ENCODE peak calls at places on chromosomes 7 and 10, in nine cellular contexts. One of them, this sample, is unnamed.

GRCh38 chr10:111211756-111212155 is 134.9 kb downstream of the ADRA2A start:
- DNase-seq in lung microvascular endothelial cell: no peak
- DNase-seq in islet precursor cell: no peak
- DNase-seq in right lobe of liver: no peak
- DNase-seq in T-helper 1 cell: no peak
- DNase-seq in tibial artery: no peak
- DNase-seq in brain pericyte: no peak
- DNase-seq in psoas muscle: no peak
- DNase-seq in activated naive CD8-positive, alpha-beta T cell treated with anti-CD3 and anti-CD28 coated beads for 36 hours: no peak
- DNase-seq in this sample: no peak

GRCh38 chr7:98613601-98614425 is 3.3 kb upstream of the NPTX2 start:
- DNase-seq in brain pericyte: no peak
- DNase-seq in T-helper 1 cell: no peak
- DNase-seq in right lobe of liver: no peak
- DNase-seq in psoas muscle: no peak
- DNase-seq in lung microvascular endothelial cell: peak
- DNase-seq in activated naive CD8-positive, alpha-beta T cell treated with anti-CD3 and anti-CD28 coated beads for 36 hours: no peak
- DNase-seq in tibial artery: no peak
- DNase-seq in islet precursor cell: no peak
- DNase-seq in this sample: no peak

GRCh38 chr7:76358053-76358477 is 726 bp downstream of the YWHAG start:
- DNase-seq in T-helper 1 cell: peak
- DNase-seq in right lobe of liver: peak
- DNase-seq in psoas muscle: peak
- DNase-seq in tibial artery: peak
- DNase-seq in brain pericyte: no peak
- DNase-seq in islet precursor cell: no peak
- DNase-seq in lung microvascular endothelial cell: peak
- DNase-seq in activated naive CD8-positive, alpha-beta T cell treated with anti-CD3 and anti-CD28 coated beads for 36 hours: peak
- DNase-seq in this sample: peak

GRCh38 chr10:89427629-89428028 is 13.3 kb downstream of the IFIT5 start:
- DNase-seq in activated naive CD8-positive, alpha-beta T cell treated with anti-CD3 and anti-CD28 coated beads for 36 hours: no peak
- DNase-seq in right lobe of liver: no peak
- DNase-seq in brain pericyte: no peak
- DNase-seq in T-helper 1 cell: no peak
- DNase-seq in tibial artery: no peak
- DNase-seq in psoas muscle: no peak
- DNase-seq in lung microvascular endothelial cell: no peak
- DNase-seq in islet precursor cell: no peak
- DNase-seq in this sample: no peak

GRCh38 chr7:33888206-33888605 is 17.1 kb upstream of the BMPER start:
- DNase-seq in T-helper 1 cell: no peak
- DNase-seq in tibial artery: no peak
- DNase-seq in activated naive CD8-positive, alpha-beta T cell treated with anti-CD3 and anti-CD28 coated beads for 36 hours: no peak
- DNase-seq in psoas muscle: no peak
- DNase-seq in islet precursor cell: peak
- DNase-seq in lung microvascular endothelial cell: no peak
- DNase-seq in brain pericyte: no peak
- DNase-seq in right lobe of liver: no peak
- DNase-seq in this sample: no peak

GRCh38 chr10:1451362-1451888 is 285.9 kb downstream of the ADARB2 start:
- DNase-seq in activated naive CD8-positive, alpha-beta T cell treated with anti-CD3 and anti-CD28 coated beads for 36 hours: no peak
- DNase-seq in islet precursor cell: no peak
- DNase-seq in psoas muscle: no peak
- DNase-seq in brain pericyte: no peak
- DNase-seq in right lobe of liver: no peak
- DNase-seq in T-helper 1 cell: no peak
- DNase-seq in lung microvascular endothelial cell: no peak
- DNase-seq in tibial artery: no peak
- DNase-seq in this sample: no peak

GRCh38 chr10:52566471-52567246 is 205.9 kb downstream of the MBL2 start:
- DNase-seq in right lobe of liver: no peak
- DNase-seq in tibial artery: no peak
- DNase-seq in brain pericyte: peak
- DNase-seq in lung microvascular endothelial cell: peak
- DNase-seq in islet precursor cell: no peak
- DNase-seq in psoas muscle: no peak
- DNase-seq in T-helper 1 cell: no peak
- DNase-seq in activated naive CD8-positive, alpha-beta T cell treated with anti-CD3 and anti-CD28 coated beads for 36 hours: no peak
- DNase-seq in this sample: no peak

GRCh38 chr10:106038246-106038645 is 1126.3 kb downstream of the SORCS1 start:
- DNase-seq in right lobe of liver: no peak
- DNase-seq in T-helper 1 cell: no peak
- DNase-seq in activated naive CD8-positive, alpha-beta T cell treated with anti-CD3 and anti-CD28 coated beads for 36 hours: no peak
- DNase-seq in lung microvascular endothelial cell: no peak
- DNase-seq in psoas muscle: no peak
- DNase-seq in brain pericyte: no peak
- DNase-seq in tibial artery: no peak
- DNase-seq in islet precursor cell: no peak
- DNase-seq in this sample: no peak

GRCh38 chr10:7474388-7474787 is 63.6 kb upstream of the SFMBT2 start:
- DNase-seq in islet precursor cell: no peak
- DNase-seq in right lobe of liver: no peak
- DNase-seq in lung microvascular endothelial cell: no peak
- DNase-seq in tibial artery: no peak
- DNase-seq in psoas muscle: no peak
- DNase-seq in brain pericyte: no peak
- DNase-seq in T-helper 1 cell: no peak
- DNase-seq in activated naive CD8-positive, alpha-beta T cell treated with anti-CD3 and anti-CD28 coated beads for 36 hours: no peak
- DNase-seq in this sample: no peak

GRCh38 chr7:88396295-88396947 is 89.7 kb upstream of the STEAP4 start:
- DNase-seq in T-helper 1 cell: no peak
- DNase-seq in psoas muscle: no peak
- DNase-seq in islet precursor cell: no peak
- DNase-seq in activated naive CD8-positive, alpha-beta T cell treated with anti-CD3 and anti-CD28 coated beads for 36 hours: peak
- DNase-seq in brain pericyte: no peak
- DNase-seq in tibial artery: no peak
- DNase-seq in right lobe of liver: no peak
- DNase-seq in lung microvascular endothelial cell: peak
- DNase-seq in this sample: no peak

GRCh38 chr7:141550694-141551079 is 523 bp upstream of the AGK start:
- DNase-seq in psoas muscle: no peak
- DNase-seq in activated naive CD8-positive, alpha-beta T cell treated with anti-CD3 and anti-CD28 coated beads for 36 hours: peak
- DNase-seq in islet precursor cell: peak
- DNase-seq in tibial artery: no peak
- DNase-seq in T-helper 1 cell: no peak
- DNase-seq in brain pericyte: peak
- DNase-seq in right lobe of liver: no peak
- DNase-seq in lung microvascular endothelial cell: no peak
- DNase-seq in this sample: no peak

This sample was measured in NCI-H1930.